ENCODE peak calls at places on chromosomes 7 and 10, in six cellular contexts. One of them, this sample, is unnamed.

GRCh38 chr10:1369197-1369596 is 313.0 kb downstream of the WDR37 start:
- DNase-seq in K562: no peak
- DNase-seq in body of pancreas: no peak
- DNase-seq in heart left ventricle: no peak
- DNase-seq in GM12892: no peak
- DNase-seq in adrenal gland: no peak
- DNase-seq in this sample: no peak

GRCh38 chr10:87093461-87094372 is 926 bp downstream of the GLUD1 start:
- DNase-seq in body of pancreas: peak
- DNase-seq in adrenal gland: peak
- DNase-seq in K562: peak
- DNase-seq in GM12892: peak
- DNase-seq in heart left ventricle: peak
- DNase-seq in this sample: peak

GRCh38 chr10:79930751-79931150 is 18.2 kb downstream of the SFTPD start:
- DNase-seq in adrenal gland: no peak
- DNase-seq in heart left ventricle: no peak
- DNase-seq in body of pancreas: no peak
- DNase-seq in K562: no peak
- DNase-seq in GM12892: no peak
- DNase-seq in this sample: no peak

GRCh38 chr10:11825796-11826414 is 2.7 kb downstream of the PROSER2 start:
- DNase-seq in heart left ventricle: no peak
- DNase-seq in GM12892: no peak
- DNase-seq in adrenal gland: no peak
- DNase-seq in K562: no peak
- DNase-seq in body of pancreas: no peak
- DNase-seq in this sample: no peak

GRCh38 chr7:26868841-26869505 is 4.6 kb upstream of the SKAP2 start:
- DNase-seq in adrenal gland: no peak
- DNase-seq in body of pancreas: no peak
- DNase-seq in heart left ventricle: no peak
- DNase-seq in K562: no peak
- DNase-seq in GM12892: no peak
- DNase-seq in this sample: no peak

GRCh38 chr7:71486856-71487628 is 355.1 kb downstream of the GALNT17 start:
- DNase-seq in GM12892: no peak
- DNase-seq in heart left ventricle: no peak
- DNase-seq in K562: no peak
- DNase-seq in adrenal gland: no peak
- DNase-seq in body of pancreas: peak
- DNase-seq in this sample: no peak

GRCh38 chr7:55022618-55022985 is 3.8 kb downstream of the EGFR start:
- DNase-seq in heart left ventricle: no peak
- DNase-seq in GM12892: no peak
- DNase-seq in K562: no peak
- DNase-seq in adrenal gland: no peak
- DNase-seq in body of pancreas: no peak
- DNase-seq in this sample: no peak

GRCh38 chr7:44415047-44415446 is 75.4 kb downstream of the NUDCD3 start:
- DNase-seq in GM12892: no peak
- DNase-seq in K562: no peak
- DNase-seq in adrenal gland: no peak
- DNase-seq in heart left ventricle: no peak
- DNase-seq in body of pancreas: no peak
- DNase-seq in this sample: no peak

GRCh38 chr10:1674501-1674900 is 62.8 kb downstream of the ADARB2 start:
- DNase-seq in adrenal gland: no peak
- DNase-seq in GM12892: no peak
- DNase-seq in heart left ventricle: no peak
- DNase-seq in K562: no peak
- DNase-seq in body of pancreas: no peak
- DNase-seq in this sample: no peak

GRCh38 chr7:155971180-155971770 is 159.0 kb upstream of the SHH start:
- DNase-seq in K562: no peak
- DNase-seq in heart left ventricle: no peak
- DNase-seq in adrenal gland: no peak
- DNase-seq in body of pancreas: no peak
- DNase-seq in GM12892: no peak
- DNase-seq in this sample: no peak

GRCh38 chr10:67837519-67838314 is at the start of gene DNAJC12:
- DNase-seq in body of pancreas: peak
- DNase-seq in adrenal gland: peak
- DNase-seq in GM12892: no peak
- DNase-seq in K562: peak
- DNase-seq in heart left ventricle: no peak
- DNase-seq in this sample: no peak

GRCh38 chr10:9331583-9332008 is 1277.1 kb downstream of the GATA3 start:
- DNase-seq in K562: peak
- DNase-seq in GM12892: peak
- DNase-seq in adrenal gland: no peak
- DNase-seq in heart left ventricle: no peak
- DNase-seq in body of pancreas: no peak
- DNase-seq in this sample: no peak

GRCh38 chr10:116836087-116836486 is 13.2 kb upstream of the ENO4 start:
- DNase-seq in K562: peak
- DNase-seq in heart left ventricle: peak
- DNase-seq in body of pancreas: no peak
- DNase-seq in GM12892: no peak
- DNase-seq in adrenal gland: no peak
- DNase-seq in this sample: no peak

GRCh38 chr7:103991406-103991805 is 1.9 kb upstream of the RELN start:
- DNase-seq in K562: no peak
- DNase-seq in heart left ventricle: no peak
- DNase-seq in adrenal gland: no peak
- DNase-seq in body of pancreas: no peak
- DNase-seq in GM12892: no peak
- DNase-seq in this sample: no peak

GRCh38 chr10:5168897-5169296 is 16.1 kb downstream of the AKR1C8 start:
- DNase-seq in adrenal gland: no peak
- DNase-seq in K562: no peak
- DNase-seq in heart left ventricle: no peak
- DNase-seq in body of pancreas: no peak
- DNase-seq in GM12892: no peak
- DNase-seq in this sample: no peak

GRCh38 chr10:92790449-92790848 is 57.9 kb upstream of the EXOC6 start:
- DNase-seq in K562: no peak
- DNase-seq in adrenal gland: no peak
- DNase-seq in GM12892: no peak
- DNase-seq in body of pancreas: no peak
- DNase-seq in heart left ventricle: no peak
- DNase-seq in this sample: no peak

GRCh38 chr10:132141526-132142395 is 45.0 kb upstream of the DPYSL4 start:
- DNase-seq in GM12892: no peak
- DNase-seq in body of pancreas: no peak
- DNase-seq in heart left ventricle: peak
- DNase-seq in adrenal gland: no peak
- DNase-seq in K562: no peak
- DNase-seq in this sample: no peak

GRCh38 chr10:119981826-119982225 is 89.3 kb downstream of the SEC23IP start:
- DNase-seq in body of pancreas: peak
- DNase-seq in adrenal gland: peak
- DNase-seq in K562: no peak
- DNase-seq in heart left ventricle: no peak
- DNase-seq in GM12892: no peak
- DNase-seq in this sample: no peak

GRCh38 chr10:89426230-89426868 is 12.0 kb downstream of the IFIT5 start:
- DNase-seq in adrenal gland: no peak
- DNase-seq in GM12892: peak
- DNase-seq in body of pancreas: peak
- DNase-seq in K562: peak
- DNase-seq in heart left ventricle: no peak
- DNase-seq in this sample: no peak

DNA sequence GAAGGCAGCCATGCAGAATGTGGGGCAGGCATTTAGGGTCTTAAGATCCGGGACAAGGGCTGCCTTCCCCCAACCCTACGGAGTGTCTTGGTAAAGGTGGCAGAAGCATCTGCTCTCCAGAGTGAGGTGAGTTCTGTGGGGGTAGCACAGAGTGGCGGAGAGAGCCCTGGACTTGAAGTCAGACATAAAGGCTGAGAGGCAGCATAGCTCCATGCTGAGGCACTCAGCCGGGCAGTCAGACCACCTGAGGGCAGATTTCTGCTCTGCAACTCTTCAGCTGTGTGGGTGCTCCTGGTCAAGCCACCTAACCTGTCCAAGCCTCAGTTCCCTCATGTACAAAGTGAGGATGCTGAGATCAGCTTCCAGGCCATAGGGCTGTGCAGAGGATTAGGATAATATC is 81.0 kb downstream of the CRTAC1 start:
- DNase-seq in adrenal gland: no peak
- DNase-seq in GM12892: no peak
- DNase-seq in body of pancreas: no peak
- DNase-seq in heart left ventricle: no peak
- DNase-seq in K562: no peak
- DNase-seq in this sample: no peak
- TF ChIP-seq POLR2A in adrenal gland: no peak
- TF ChIP-seq POLR2A in GM12892: no peak
- TF ChIP-seq POLR2A in body of pancreas: no peak
- TF ChIP-seq POLR2A in heart left ventricle: no peak
- TF ChIP-seq POLR2A in K562: no peak
- TF ChIP-seq POLR2A in this sample: no peak

GRCh38 chr10:31961264-31961663 is 32.6 kb upstream of the ARHGAP12 start:
- DNase-seq in adrenal gland: no peak
- DNase-seq in GM12892: no peak
- DNase-seq in heart left ventricle: no peak
- DNase-seq in body of pancreas: peak
- DNase-seq in K562: no peak
- DNase-seq in this sample: peak

GRCh38 chr10:31958849-31959248 is 30.2 kb upstream of the ARHGAP12 start:
- DNase-seq in adrenal gland: no peak
- DNase-seq in body of pancreas: no peak
- DNase-seq in K562: no peak
- DNase-seq in GM12892: no peak
- DNase-seq in heart left ventricle: no peak
- DNase-seq in this sample: no peak

GRCh38 chr10:31961675-31962074 is 33.0 kb upstream of the ARHGAP12 start:
- DNase-seq in GM12892: no peak
- DNase-seq in adrenal gland: no peak
- DNase-seq in heart left ventricle: no peak
- DNase-seq in body of pancreas: no peak
- DNase-seq in K562: no peak
- DNase-seq in this sample: no peak

GRCh38 chr10:31956200-31956946 is 27.7 kb upstream of the ARHGAP12 start:
- DNase-seq in GM12892: no peak
- DNase-seq in heart left ventricle: no peak
- DNase-seq in body of pancreas: no peak
- DNase-seq in K562: no peak
- DNase-seq in adrenal gland: no peak
- DNase-seq in this sample: no peak

DNA sequence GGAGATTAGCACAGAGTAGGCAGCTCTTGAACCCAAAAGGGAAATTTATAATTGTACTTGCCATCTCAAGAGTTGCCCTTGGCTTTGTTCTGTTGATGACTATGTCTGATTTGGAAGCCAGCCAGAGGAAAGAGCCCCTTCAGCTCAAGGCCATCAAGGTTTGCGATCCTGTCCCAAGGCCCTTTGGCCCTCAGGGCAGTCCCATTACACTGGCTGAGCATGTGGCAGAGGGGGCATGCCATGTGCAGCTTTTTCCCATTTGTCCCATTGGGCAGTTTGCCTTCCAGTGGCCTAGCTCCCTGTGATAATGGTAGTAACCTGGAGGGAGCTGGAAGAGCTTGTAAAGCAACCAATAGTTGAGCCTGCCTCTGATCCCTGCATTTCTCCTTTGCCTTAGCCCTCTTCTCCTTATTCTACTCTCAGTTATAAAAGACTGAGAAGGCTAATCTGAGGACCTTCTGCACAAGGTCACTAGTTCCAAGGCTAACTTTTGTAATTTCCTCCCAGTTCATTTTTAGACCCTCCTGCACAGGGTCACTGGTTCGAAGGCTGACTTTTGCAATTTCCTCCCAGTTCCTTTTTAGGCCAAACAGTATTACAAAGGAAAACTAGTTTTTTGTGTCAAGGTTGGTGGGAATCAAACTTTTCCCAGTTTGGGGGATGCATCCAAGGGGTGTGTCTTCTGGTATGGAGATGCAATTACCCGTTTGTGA is 31.0 kb upstream of the ARHGAP12 start:
- DNase-seq in K562: no peak
- DNase-seq in heart left ventricle: no peak
- DNase-seq in adrenal gland: peak
- DNase-seq in body of pancreas: peak
- DNase-seq in GM12892: no peak
- DNase-seq in this sample: peak
- TF ChIP-seq POLR2A in K562: no peak
- TF ChIP-seq POLR2A in heart left ventricle: no peak
- TF ChIP-seq POLR2A in adrenal gland: no peak
- TF ChIP-seq POLR2A in body of pancreas: no peak
- TF ChIP-seq POLR2A in GM12892: no peak
- TF ChIP-seq POLR2A in this sample: no peak

DNA sequence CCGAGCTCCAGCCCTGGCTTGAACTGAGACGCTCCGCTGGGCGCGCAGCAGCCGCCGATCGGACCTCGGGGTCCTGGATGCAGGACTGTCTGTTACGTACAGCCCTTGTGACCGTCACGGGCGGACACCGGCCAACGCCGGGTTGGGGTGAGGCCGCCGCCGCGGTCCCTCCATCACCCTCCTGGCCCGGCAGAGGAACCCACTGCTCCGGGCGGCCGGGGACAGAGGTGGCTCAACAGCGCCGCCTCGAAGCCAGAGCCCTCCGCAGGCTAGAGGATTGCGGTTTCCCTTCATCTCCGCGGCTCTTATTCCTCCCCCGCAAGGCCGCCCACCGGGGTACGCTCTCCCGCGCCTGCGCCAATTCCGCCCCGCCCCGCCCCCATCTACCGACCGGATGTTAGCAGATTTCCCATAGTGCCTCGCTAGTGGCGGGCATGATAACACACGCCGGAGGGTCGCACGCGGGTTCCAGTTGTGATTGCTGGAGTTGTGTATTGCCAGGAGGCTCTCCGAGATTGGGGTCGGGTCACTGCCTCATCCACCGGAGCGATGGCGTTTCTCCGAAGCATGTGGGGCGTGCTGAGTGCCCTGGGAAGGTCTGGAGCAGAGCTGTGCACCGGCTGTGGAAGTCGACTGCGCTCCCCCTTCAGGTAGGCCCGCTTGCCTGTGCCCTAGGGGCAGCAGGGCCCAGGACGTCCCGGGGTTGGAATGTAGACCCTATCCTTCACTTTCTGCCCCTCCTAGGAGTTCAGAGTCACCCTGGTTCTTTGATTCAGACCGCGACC is at the start of gene TFAM:
- DNase-seq in body of pancreas: peak
- DNase-seq in heart left ventricle: peak
- DNase-seq in adrenal gland: peak
- DNase-seq in GM12892: peak
- DNase-seq in K562: peak
- DNase-seq in this sample: peak
- TF ChIP-seq POLR2A in body of pancreas: peak
- TF ChIP-seq POLR2A in heart left ventricle: peak
- TF ChIP-seq POLR2A in adrenal gland: peak
- TF ChIP-seq POLR2A in GM12892: peak
- TF ChIP-seq POLR2A in K562: peak
- TF ChIP-seq POLR2A in this sample: no peak

DNA sequence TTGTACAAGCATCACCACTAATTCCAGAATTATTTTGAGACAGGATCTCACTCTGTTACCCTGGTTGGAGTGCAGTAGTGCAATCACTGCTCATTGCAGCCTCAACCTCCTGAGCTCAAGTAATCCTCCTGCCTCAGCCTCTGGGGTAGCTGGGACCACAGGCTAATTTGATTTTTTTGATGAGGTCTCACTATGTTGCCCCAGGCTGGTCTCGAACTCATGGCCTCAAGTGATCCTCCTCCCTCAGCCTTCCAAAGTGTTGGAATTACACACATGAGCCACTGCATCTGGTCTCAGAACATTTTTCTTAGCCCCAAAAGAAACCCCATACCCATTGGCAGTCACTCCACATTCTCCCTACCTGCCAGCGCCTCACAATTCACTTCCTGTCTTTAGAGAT is 3.5 kb upstream of the WBP1L start:
- DNase-seq in GM12892: no peak
- DNase-seq in adrenal gland: no peak
- DNase-seq in body of pancreas: no peak
- DNase-seq in K562: no peak
- DNase-seq in heart left ventricle: no peak
- DNase-seq in this sample: no peak
- TF ChIP-seq POLR2A in GM12892: no peak
- TF ChIP-seq POLR2A in adrenal gland: no peak
- TF ChIP-seq POLR2A in body of pancreas: no peak
- TF ChIP-seq POLR2A in K562: no peak
- TF ChIP-seq POLR2A in heart left ventricle: no peak
- TF ChIP-seq POLR2A in this sample: no peak